ENCODE peak calls at places on chromosomes 13 and 19, in four cellular contexts. V, R, G and U are unnamed samples.

GRCh38 chr19:18776288-18776594 is 14.9 kb downstream of the COMP start:
- DNase-seq in G (peak), R (no peak), V (no peak), U (no peak)

GRCh38 chr13:109454167-109454917 is 332.0 kb downstream of the IRS2 start:
- DNase-seq in R (no peak), V (no peak), G (no peak), U (no peak)

GRCh38 chr19:31220540-31220939 is 128.7 kb downstream of the TSHZ3 start:
- DNase-seq in R (no peak), G (peak), V (no peak), U (no peak)

GRCh38 chr13:45178349-45179142 is 22.3 kb downstream of the KCTD4 start:
- DNase-seq in G (no peak), V (no peak), R (peak), U (no peak)

GRCh38 chr13:78602561-78603239 is 652 bp downstream of the POU4F1 start:
- DNase-seq in V (peak), R (no peak), G (peak), U (no peak)

GRCh38 chr13:29319451-29319850 is 276.0 kb downstream of the SLC7A1 start:
- DNase-seq in G (no peak), R (no peak), V (peak), U (no peak)

GRCh38 chr19:53908933-53909415 is at the start of gene CACNG7:
- DNase-seq in G (no peak), V (peak), R (no peak), U (no peak)

GRCh38 chr13:80338781-80339577 is 1.9 kb downstream of the SPRY2 start:
- DNase-seq in R (peak), V (peak), G (peak), U (no peak)

GRCh38 chr13:73718248-73718647 is 416.0 kb downstream of the KLF12 start:
- DNase-seq in G (no peak), R (no peak), V (no peak), U (no peak)

GRCh38 chr19:17244618-17245534 is 843 bp downstream of the NR2F6 start:
- DNase-seq in R (no peak), G (no peak), V (no peak), U (no peak)

GRCh38 chr13:38008636-38009035 is 139.1 kb upstream of the TRPC4 start:
- DNase-seq in R (no peak), G (no peak), V (no peak), U (no peak)

GRCh38 chr19:18290250-18291018 is 9.0 kb upstream of the JUND start:
- DNase-seq in G (no peak), R (no peak), V (no peak), U (peak)

GRCh38 chr19:38386968-38387549 is 775 bp downstream of the GGN start:
- DNase-seq in G (no peak), V (peak), R (no peak), U (no peak)

GRCh38 chr13:95656386-95657015 is 12.0 kb upstream of the DZIP1 start:
- DNase-seq in G (no peak), V (no peak), R (no peak), U (no peak)

GRCh38 chr19:54421169-54421516 is 5.9 kb downstream of the TTYH1 start:
- DNase-seq in G (no peak), V (no peak), R (no peak), U (no peak)

GRCh38 chr13:27200413-27201066 is 28.9 kb upstream of the USP12 start:
- DNase-seq in R (no peak), V (no peak), G (no peak), U (no peak)

GRCh38 chr19:6527893-6528543 is 2.8 kb upstream of the TNFSF9 start:
- DNase-seq in R (no peak), G (no peak), V (no peak), U (peak)

GRCh38 chr19:36745870-36746269 is 26.7 kb downstream of the ZNF850 start:
- DNase-seq in V (no peak), G (no peak), R (no peak), U (no peak)

GRCh38 chr19:17658666-17659065 is 29.5 kb downstream of the UNC13A start:
- DNase-seq in V (no peak), R (no peak), G (no peak), U (no peak)

GRCh38 chr13:72004975-72005374 is 138.0 kb upstream of the DACH1 start:
- DNase-seq in R (no peak), V (no peak), G (no peak), U (no peak)

GRCh38 chr13:101306773-101307172 is 109.5 kb downstream of the NALCN start:
- DNase-seq in G (no peak), R (no peak), V (no peak), U (no peak)

GRCh38 chr13:83065136-83065535 is 817.1 kb downstream of the SLITRK1 start:
- DNase-seq in R (no peak), V (no peak), G (no peak), U (no peak)

GRCh38 chr13:77330009-77330471 is 3.1 kb upstream of the MYCBP2 start:
- DNase-seq in V (no peak), G (no peak), R (no peak), U (no peak)

GRCh38 chr19:41887711-41888382 is 4.9 kb downstream of the ARHGEF1 start:
- DNase-seq in R (peak), G (no peak), V (peak), U (no peak)

GRCh38 chr19:7736148-7736547 is 4.2 kb upstream of the CLEC4G start:
- DNase-seq in V (no peak), R (no peak), G (no peak), U (no peak)

GRCh38 chr19:7734220-7735203 is 2.6 kb upstream of the CLEC4G start:
- DNase-seq in G (no peak), V (no peak), R (no peak), U (no peak)

GRCh38 chr19:7739211-7739752 is 7.4 kb upstream of the CLEC4G start:
- DNase-seq in R (no peak), G (no peak), V (no peak), U (no peak)

GRCh38 chr19:7738023-7738422 is 6.1 kb upstream of the CLEC4G start:
- DNase-seq in V (no peak), R (no peak), G (no peak), U (no peak)

GRCh38 chr19:7737215-7737614 is 5.3 kb upstream of the CLEC4G start:
- DNase-seq in V (no peak), G (no peak), R (no peak), U (no peak)
- TF ChIP-seq CBFB in V (no peak), G (no peak), R (no peak), U (no peak)

GRCh38 chr13:102401305-102401704 is 543 bp downstream of the FGF14 start:
- DNase-seq in V (no peak), R (no peak), G (no peak), U (no peak)
- TF ChIP-seq CBFB in V (no peak), R (no peak), G (no peak), U (no peak)

GRCh38 chr19:32223595-32224370 is 121.6 kb upstream of the ZNF507 start:
- DNase-seq in V (peak), R (no peak), G (no peak), U (no peak)

GRCh38 chr19:32220951-32221350 is 124.5 kb upstream of the ZNF507 start:
- DNase-seq in V (no peak), G (no peak), R (no peak), U (no peak)

GRCh38 chr19:32224371-32225244 is 120.8 kb upstream of the ZNF507 start:
- DNase-seq in G (peak), V (peak), R (peak), U (no peak)

GRCh38 chr19:32223106-32223505 is 122.3 kb upstream of the ZNF507 start:
- DNase-seq in R (no peak), G (no peak), V (no peak), U (no peak)

DNA sequence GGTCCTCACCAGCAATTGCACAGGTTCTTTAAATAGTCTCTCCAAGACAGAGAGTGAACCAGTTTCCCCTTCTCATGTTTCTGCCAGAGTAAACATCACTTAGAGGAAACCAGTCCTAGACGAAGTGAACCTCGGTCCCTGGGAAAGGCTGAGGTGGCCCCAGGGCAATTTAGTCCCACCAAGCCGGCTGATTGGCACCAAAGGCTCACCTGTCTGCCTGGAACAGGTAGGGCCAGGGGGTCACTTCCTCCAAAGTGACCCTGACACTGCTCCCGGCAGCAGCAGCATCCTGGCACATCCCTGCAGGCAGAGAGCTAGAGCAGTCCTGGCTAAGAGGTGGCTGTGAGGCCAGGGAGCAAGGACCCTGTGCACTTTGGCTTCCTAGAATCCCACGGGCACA is 122.8 kb upstream of the ZNF507 start:
- DNase-seq in G (no peak), V (no peak), R (no peak), U (no peak)
- TF ChIP-seq CBFB in G (no peak), V (no peak), R (no peak), U (no peak)

DNA sequence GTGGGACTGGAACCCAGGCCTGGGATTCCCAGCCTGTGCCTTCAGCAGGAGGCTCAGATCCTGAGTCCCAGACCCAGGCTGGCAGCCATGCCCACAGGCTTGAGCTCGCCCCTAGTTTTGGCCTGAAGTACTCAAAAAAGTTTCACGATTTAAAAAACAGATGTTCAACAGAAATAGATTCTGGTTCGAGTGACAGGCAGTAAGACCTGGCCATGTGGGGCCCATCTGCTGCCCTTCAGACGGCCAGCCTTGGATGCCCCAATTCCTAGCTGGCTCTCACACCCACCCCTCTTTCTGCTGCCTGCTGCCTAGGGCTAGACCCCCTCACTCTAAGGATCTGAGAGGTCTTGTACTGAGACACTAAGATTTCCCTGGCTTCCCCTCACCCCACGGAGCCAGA is 2.8 kb upstream of the DMPK start:
- DNase-seq in V (no peak), R (no peak), G (no peak), U (no peak)
- TF ChIP-seq CBFB in V (no peak), R (no peak), G (no peak), U (no peak)

GRCh38 chr19:2927032-2927430 is 17.7 kb downstream of the ZNF77 start:
- DNase-seq in R (no peak), V (no peak), G (no peak), U (no peak)

GRCh38 chr19:2926341-2927031 is 18.3 kb downstream of the ZNF77 start:
- DNase-seq in V (no peak), R (no peak), G (no peak), U (no peak)

GRCh38 chr19:2922987-2923386 is 21.8 kb downstream of the ZNF77 start:
- DNase-seq in G (no peak), V (no peak), R (peak), U (no peak)

GRCh38 chr19:2917275-2918184 is 16.8 kb downstream of the ZNF57 start:
- DNase-seq in R (no peak), V (no peak), G (no peak), U (no peak)

GRCh38 chr19:2923510-2923909 is 21.3 kb downstream of the ZNF77 start:
- DNase-seq in R (peak), V (no peak), G (no peak), U (no peak)
- TF ChIP-seq CBFB in R (no peak), V (no peak), G (no peak), U (no peak)